ENCODE peak calls at places on chromosomes 16 and 17, in four cellular contexts. C, K, X and I are unnamed samples.

GRCh38 chr16:67092227-67092626 is 17.5 kb upstream of the PHAF1 start:
- DNase-seq in X (peak), C (no peak), K (no peak), I (no peak)

GRCh38 chr17:8371786-8372185 is 4.7 kb downstream of the KRABD2 start:
- DNase-seq in X (no peak), K (no peak), C (no peak), I (no peak)

GRCh38 chr16:84795338-84796053 is 24.3 kb upstream of the CRISPLD2 start:
- DNase-seq in X (peak), K (no peak), C (peak), I (peak)

GRCh38 chr17:75546181-75546580 is 20.7 kb downstream of the LLGL2 start:
- DNase-seq in X (no peak), C (no peak), K (no peak), I (no peak)

GRCh38 chr16:49617016-49617569 is 238.8 kb downstream of the ZNF423 start:
- DNase-seq in K (no peak), X (no peak), C (no peak), I (no peak)

GRCh38 chr17:28744104-28744801 is 442 bp downstream of the TRAF4 start:
- DNase-seq in C (no peak), X (peak), K (peak), I (no peak)

GRCh38 chr17:41710472-41711090 is 1.6 kb upstream of the GAST start:
- DNase-seq in C (no peak), X (peak), K (no peak), I (peak)

GRCh38 chr17:22512506-22512905 is 820.2 kb downstream of the KCNJ18 start:
- DNase-seq in C (no peak), X (no peak), K (no peak), I (no peak)

GRCh38 chr16:77403732-77404131 is 31.1 kb downstream of the ADAMTS18 start:
- DNase-seq in X (no peak), C (no peak), K (no peak), I (no peak)

GRCh38 chr16:46918905-46919792 is 35.0 kb downstream of the GPT2 start:
- DNase-seq in X (no peak), C (no peak), K (no peak), I (no peak)

GRCh38 chr16:4683255-4684029 is 9.9 kb upstream of the NUDT16L1 start:
- DNase-seq in X (no peak), K (no peak), C (no peak), I (no peak)

GRCh38 chr16:51465026-51465425 is 314.0 kb upstream of the SALL1 start:
- DNase-seq in K (no peak), C (no peak), X (peak), I (no peak)

GRCh38 chr16:65153365-65154105 is 31.7 kb upstream of the CDH11 start:
- DNase-seq in K (no peak), C (no peak), X (no peak), I (no peak)

GRCh38 chr17:7176870-7177209 is 2.3 kb downstream of the ASGR1 start:
- DNase-seq in C (no peak), X (peak), K (no peak), I (no peak)

GRCh38 chr17:54941285-54941684 is 27.2 kb downstream of the COX11 start:
- DNase-seq in C (no peak), K (no peak), X (no peak), I (no peak)

GRCh38 chr17:27793168-27793905 is 7.0 kb downstream of the NOS2 start:
- DNase-seq in X (peak), K (no peak), C (peak), I (peak)

GRCh38 chr17:185445-186138 is 4.1 kb upstream of the DOC2B start:
- DNase-seq in K (no peak), X (no peak), C (peak), I (no peak)

GRCh38 chr17:15290605-15291004 is 25.5 kb upstream of the PMP22 start:
- DNase-seq in X (peak), C (no peak), K (no peak), I (no peak)

GRCh38 chr17:27206447-27206846 is 87.5 kb upstream of the WSB1 start:
- DNase-seq in K (no peak), X (no peak), C (no peak), I (no peak)

GRCh38 chr17:35089846-35090193 is 26.3 kb upstream of the RFFL start:
- DNase-seq in K (no peak), X (peak), C (no peak), I (no peak)

GRCh38 chr17:36726199-36726598 is 124.8 kb downstream of the MRM1 start:
- DNase-seq in X (no peak), C (no peak), K (no peak), I (no peak)

GRCh38 chr17:75315541-75316243 is 26.5 kb upstream of the SLC25A19 start:
- DNase-seq in K (no peak), X (no peak), C (no peak), I (no peak)

GRCh38 chr17:82878545-82878944 is 38.7 kb upstream of the ZNF750 start:
- DNase-seq in C (peak), X (peak), K (no peak), I (no peak)

GRCh38 chr16:84397090-84397489 is 28.8 kb downstream of the ATP2C2 start:
- DNase-seq in X (no peak), C (no peak), K (no peak), I (no peak)

GRCh38 chr16:83109736-83110135 is 483.0 kb downstream of the CDH13 start:
- DNase-seq in C (no peak), K (no peak), X (no peak), I (no peak)

GRCh38 chr17:4221163-4221562 is 42.6 kb downstream of the ANKFY1 start:
- DNase-seq in C (no peak), K (no peak), X (no peak), I (no peak)

GRCh38 chr16:68893710-68894705 is 50.7 kb downstream of the TANGO6 start:
- DNase-seq in X (peak), K (no peak), C (peak), I (no peak)

GRCh38 chr17:59837362-59838195 is 55.2 kb downstream of the TUBD1 start:
- DNase-seq in K (no peak), X (peak), C (peak), I (no peak)

GRCh38 chr16:31714899-31715504 is 158.6 kb upstream of the ZNF267 start:
- DNase-seq in X (peak), K (no peak), C (no peak), I (no peak)

GRCh38 chr17:78819402-78819801 is 21.2 kb downstream of the USP36 start:
- DNase-seq in X (no peak), K (no peak), C (no peak), I (no peak)

GRCh38 chr17:48510761-48511604 is 19.8 kb downstream of the HOXB1 start:
- DNase-seq in K (no peak), X (peak), C (no peak), I (no peak)